ENCODE peak calls at places on chromosomes 13 and 19, in six cellular contexts. S is SK-N-SH, P is HepG2, D is GM23338, U is A549, L is HCT116. M is an unnamed sample.

GRCh38 chr13:36736119-36736726 is 62.4 kb downstream of the SERTM1 start:
- DNase-seq in U (peak), P (peak), D (peak), L (peak), S (peak), M (peak)

GRCh38 chr13:39016789-39017188 is 21.1 kb downstream of the PROSER1 start:
- DNase-seq in P (peak), S (peak), D (peak), U (peak), L (peak), M (no peak)

GRCh38 chr19:32566246-32566830 is 14.7 kb upstream of the PDCD5 start:
- DNase-seq in S (no peak), L (no peak), D (no peak), P (no peak), U (no peak), M (no peak)

GRCh38 chr19:1049106-1049505 is 9.2 kb downstream of the ABCA7 start:
- DNase-seq in L (no peak), D (no peak), S (no peak), P (no peak), U (no peak), M (no peak)

GRCh38 chr13:45512148-45512498 is 47.4 kb downstream of the COG3 start:
- DNase-seq in D (no peak), P (no peak), S (no peak), L (no peak), U (no peak), M (no peak)

GRCh38 chr13:27855381-27855780 is 63.1 kb downstream of the GSX1 start:
- DNase-seq in P (no peak), S (no peak), D (no peak), L (no peak), U (peak), M (no peak)

GRCh38 chr19:47352095-47352494 is 3.0 kb downstream of the DHX34 start:
- DNase-seq in U (no peak), P (no peak), L (no peak), D (no peak), S (peak), M (no peak)

GRCh38 chr19:44635581-44636438 is 7.9 kb upstream of the PVR start:
- DNase-seq in U (no peak), P (no peak), S (no peak), D (no peak), L (no peak), M (peak)

GRCh38 chr13:109654341-109655205 is 131.8 kb downstream of the IRS2 start:
- DNase-seq in P (no peak), U (no peak), S (no peak), L (no peak), D (no peak), M (peak)

GRCh38 chr13:39012608-39013007 is 22.0 kb upstream of the STOML3 start:
- DNase-seq in D (peak), S (peak), U (no peak), L (no peak), P (no peak), M (no peak)

GRCh38 chr19:33550741-33551140 is 29.1 kb upstream of the PEPD start:
- DNase-seq in P (no peak), U (no peak), S (no peak), L (no peak), D (no peak), M (no peak)

GRCh38 chr19:58009666-58010301 is 7.2 kb upstream of the ZNF606 start:
- DNase-seq in P (no peak), U (peak), D (peak), S (no peak), L (no peak), M (peak)

GRCh38 chr19:33052352-33052972 is 12.2 kb downstream of the RHPN2 start:
- DNase-seq in L (no peak), P (peak), U (no peak), D (no peak), S (no peak), M (no peak)

GRCh38 chr19:55440411-55441105 is 2.5 kb downstream of the SHISA7 start:
- DNase-seq in S (peak), L (no peak), P (no peak), D (peak), U (no peak), M (no peak)

GRCh38 chr13:41059896-41060722 is 1.2 kb upstream of the WBP4 start:
- DNase-seq in D (peak), U (peak), S (peak), L (peak), P (peak), M (peak)

GRCh38 chr13:95573226-95573625 is 20.7 kb downstream of the CLDN10 start:
- DNase-seq in U (no peak), P (no peak), S (no peak), D (no peak), L (no peak), M (no peak)

GRCh38 chr19:50858896-50859295 is 4.2 kb downstream of the KLK3 start:
- DNase-seq in P (no peak), D (peak), U (no peak), L (no peak), S (no peak), M (no peak)

GRCh38 chr19:51712461-51713081 is 11.2 kb downstream of the HAS1 start:
- DNase-seq in P (no peak), D (peak), S (no peak), U (peak), L (no peak), M (no peak)

GRCh38 chr19:35607661-35608060 is 4.9 kb upstream of the HAUS5 start:
- DNase-seq in S (no peak), U (no peak), L (no peak), P (no peak), D (no peak), M (no peak)
- TF ChIP-seq REST in S (no peak), U (no peak), L (no peak), P (no peak), D (no peak), M (no peak)

DNA sequence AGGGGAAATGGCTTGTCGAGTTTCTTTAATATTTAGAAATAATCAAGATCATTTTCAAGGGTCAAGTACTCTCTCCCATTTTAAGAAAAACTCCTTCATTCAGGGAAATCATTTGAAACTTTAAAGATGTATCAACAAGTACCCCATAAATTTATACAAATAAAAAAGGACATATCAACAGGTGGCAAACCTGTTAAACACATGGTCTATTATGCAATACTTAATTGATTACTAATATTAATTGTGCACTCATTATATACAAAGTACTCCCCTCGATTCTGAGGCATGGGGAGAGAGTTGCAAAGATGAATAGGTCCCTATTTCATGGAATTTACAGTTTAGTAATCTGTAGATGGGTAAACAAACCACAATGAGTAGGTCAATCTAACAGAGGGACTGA is 2.1 kb upstream of the LRCH1 start:
- DNase-seq in P (no peak), L (no peak), U (no peak), D (no peak), S (no peak), M (no peak)
- TF ChIP-seq REST in P (no peak), L (no peak), U (no peak), D (no peak), S (no peak), M (no peak)

DNA sequence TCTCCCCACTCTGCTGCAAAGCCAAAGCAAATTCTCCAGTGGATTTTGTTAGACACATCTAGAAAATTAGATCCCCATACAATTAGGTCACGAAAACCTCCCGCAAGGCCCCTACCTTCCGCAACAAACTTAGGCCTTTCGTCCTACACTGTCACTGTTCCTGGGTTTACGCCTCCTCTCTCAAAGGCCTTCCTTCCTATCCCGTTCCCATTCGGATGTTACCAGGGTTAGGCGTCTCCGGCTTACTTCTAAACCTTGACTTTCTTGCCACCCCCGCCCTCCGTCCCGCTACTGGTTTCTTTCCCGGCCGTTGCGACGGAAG is 754 bp downstream of the RNF6 start:
- DNase-seq in S (no peak), L (no peak), D (no peak), U (peak), P (no peak), M (no peak)
- TF ChIP-seq REST in S (no peak), L (no peak), D (no peak), U (no peak), P (no peak), M (no peak)

GRCh38 chr13:79722885-79723445 is 242.0 kb downstream of the NDFIP2 start:
- DNase-seq in D (no peak), P (no peak), L (no peak), S (no peak), U (no peak), M (no peak)

GRCh38 chr13:79723462-79724116 is 242.6 kb downstream of the NDFIP2 start:
- DNase-seq in D (no peak), S (no peak), U (no peak), L (no peak), P (peak), M (no peak)

GRCh38 chr13:79725841-79726240 is 244.9 kb downstream of the NDFIP2 start:
- DNase-seq in U (no peak), P (no peak), D (no peak), S (no peak), L (no peak), M (no peak)

DNA sequence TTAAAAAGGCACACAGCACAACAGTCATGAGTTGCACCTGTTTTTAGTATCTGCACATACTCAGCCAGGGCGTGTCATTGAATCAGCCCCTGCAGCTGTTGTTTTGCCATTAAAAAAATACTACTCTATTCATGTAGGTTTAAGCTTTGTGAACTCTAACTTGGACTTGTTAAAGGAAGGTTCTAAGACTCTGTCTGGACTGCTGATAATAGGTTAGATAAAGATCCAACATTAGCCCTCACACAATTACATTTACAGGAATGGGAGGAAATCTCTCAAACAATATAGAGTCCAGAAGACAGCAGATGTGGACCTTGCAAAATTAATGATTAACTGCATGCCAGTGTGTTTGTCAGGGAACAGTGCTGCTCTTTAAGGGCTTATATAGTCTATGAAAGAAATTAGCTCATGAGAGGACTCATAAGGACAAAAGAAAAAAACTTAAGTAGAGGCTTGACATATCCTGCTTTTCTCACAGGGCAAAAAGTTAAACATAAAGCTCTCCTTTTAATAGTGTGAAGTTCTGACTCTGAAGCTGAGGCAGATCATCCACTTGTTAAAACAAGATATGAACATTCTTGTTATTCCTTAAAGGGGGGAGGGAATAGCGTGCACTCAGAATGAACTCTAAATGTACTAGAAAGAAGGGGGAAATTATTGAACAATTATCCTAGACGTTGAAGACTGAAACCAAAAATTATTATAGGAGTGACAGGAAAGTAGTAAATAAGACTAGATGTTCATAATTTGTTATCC is 243.6 kb downstream of the NDFIP2 start:
- DNase-seq in L (no peak), U (peak), S (no peak), D (no peak), P (peak), M (no peak)
- TF ChIP-seq REST in L (no peak), U (no peak), S (no peak), D (no peak), P (no peak), M (no peak)

DNA sequence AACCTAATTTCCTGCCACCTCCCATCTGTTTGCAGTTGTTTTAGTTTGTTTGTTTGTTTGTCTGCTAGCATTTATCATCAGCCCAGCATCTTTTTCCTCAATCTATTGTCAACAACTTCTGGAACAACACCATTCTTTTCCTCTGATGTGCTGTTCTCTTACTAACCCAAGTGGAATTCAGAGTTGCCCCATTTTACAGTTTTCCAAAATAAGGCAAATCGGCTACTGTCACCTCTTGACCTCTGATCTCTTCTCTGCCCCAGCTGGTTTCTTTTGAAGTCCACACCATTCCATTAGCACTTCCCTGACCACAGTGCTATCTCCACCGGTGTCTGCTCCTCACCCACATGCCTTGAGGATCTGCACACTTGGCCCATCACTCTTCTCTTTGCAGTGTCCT is 102.4 kb downstream of the EFNB2 start:
- DNase-seq in U (no peak), L (no peak), S (no peak), D (no peak), P (no peak), M (no peak)
- TF ChIP-seq REST in U (no peak), L (no peak), S (no peak), D (no peak), P (no peak), M (no peak)

DNA sequence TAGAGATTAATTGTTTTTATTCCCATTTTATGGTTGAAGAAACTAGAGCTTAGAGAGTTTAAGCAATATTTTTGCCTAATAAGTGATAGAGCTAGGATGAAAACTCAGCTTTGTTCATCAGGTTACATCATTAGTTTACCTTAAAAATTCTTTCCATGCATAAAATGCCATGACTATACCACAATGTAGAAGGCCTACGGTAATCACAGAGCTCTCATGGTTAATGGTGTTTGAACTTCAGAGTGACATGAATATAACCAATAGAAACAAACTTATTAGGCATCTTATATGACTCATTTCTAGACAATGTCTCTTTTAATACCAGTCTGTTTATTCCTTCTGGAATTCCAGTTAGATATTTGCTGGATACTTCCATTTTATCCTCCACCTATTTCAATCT is 78.5 kb downstream of the FGF9 start:
- DNase-seq in S (no peak), L (no peak), D (no peak), U (no peak), P (peak), M (no peak)
- TF ChIP-seq REST in S (no peak), L (no peak), D (no peak), U (no peak), P (no peak), M (no peak)

GRCh38 chr13:85728831-85729230 is 70.4 kb downstream of the SLITRK6 start:
- DNase-seq in D (no peak), P (no peak), U (no peak), S (no peak), L (no peak), M (no peak)
- TF ChIP-seq REST in D (no peak), P (no peak), U (no peak), S (no peak), L (no peak), M (no peak)